ENCODE peak calls at places on chromosomes 11 and 22, in seven cellular contexts. V is H1; G is CD4-positive, alpha-beta T cell; M is lower lobe of right lung; D is A549; S is right atrium auricular region; C is brain microvascular endothelial cell. Y is an unnamed sample.

GRCh38 chr11:27718346-27718852 is 18.1 kb upstream of the BDNF start:
- DNase-seq in M (no peak), V (no peak), D (peak), G (no peak), S (no peak), C (peak), Y (no peak)

GRCh38 chr11:124198852-124199389 is 15.8 kb downstream of the OR10D3 start:
- DNase-seq in G (no peak), M (no peak), C (no peak), V (no peak), S (no peak), D (no peak), Y (no peak)

GRCh38 chr11:95549276-95549675 is 240.3 kb downstream of the FAM76B start:
- DNase-seq in M (no peak), S (no peak), G (no peak), D (no peak), C (no peak), V (no peak), Y (no peak)

GRCh38 chr11:66547662-66548009 is 933 bp downstream of the ACTN3 start:
- DNase-seq in C (no peak), D (no peak), V (no peak), M (no peak), G (no peak), S (no peak), Y (no peak)

GRCh38 chr22:39220450-39220849 is 24.3 kb downstream of the PDGFB start:
- DNase-seq in V (no peak), G (no peak), D (no peak), M (peak), C (no peak), S (no peak), Y (no peak)

GRCh38 chr11:1077417-1078119 is 2.9 kb downstream of the MUC2 start:
- DNase-seq in S (no peak), M (peak), D (no peak), V (no peak), C (no peak), G (no peak), Y (no peak)

GRCh38 chr11:23079382-23079813 is 219.1 kb upstream of the CCDC179 start:
- DNase-seq in D (no peak), G (no peak), V (no peak), C (peak), S (no peak), M (no peak), Y (no peak)

GRCh38 chr22:32996276-32996675 is 61.9 kb downstream of the SYN3 start:
- DNase-seq in M (no peak), G (no peak), D (no peak), V (no peak), S (peak), C (no peak), Y (no peak)

GRCh38 chr22:50575426-50575941 is 2.7 kb downstream of the CPT1B start:
- DNase-seq in S (no peak), V (no peak), G (no peak), M (no peak), C (no peak), D (no peak), Y (no peak)

GRCh38 chr11:115141715-115142114 is 362.5 kb downstream of the CADM1 start:
- DNase-seq in D (no peak), M (no peak), S (no peak), V (no peak), C (no peak), G (no peak), Y (no peak)

GRCh38 chr11:69392104-69392653 is 89.3 kb upstream of the LINC01488 start:
- DNase-seq in D (no peak), C (no peak), G (no peak), V (no peak), S (no peak), M (no peak), Y (no peak)

GRCh38 chr22:23683545-23683944 is 7.3 kb upstream of the RGL4 start:
- DNase-seq in S (no peak), G (no peak), M (no peak), V (no peak), D (no peak), C (no peak), Y (no peak)

GRCh38 chr22:19933328-19934241 is 8.0 kb upstream of the COMT start:
- DNase-seq in C (no peak), S (no peak), G (no peak), V (no peak), D (no peak), M (peak), Y (no peak)

GRCh38 chr11:133835258-133836075 is 9.8 kb downstream of the SPATA19 start:
- DNase-seq in S (no peak), V (peak), G (no peak), M (no peak), D (peak), C (peak), Y (peak)

GRCh38 chr11:117716652-117717440 is 80.2 kb downstream of the DSCAML1 start:
- DNase-seq in M (no peak), C (no peak), V (no peak), G (no peak), D (no peak), S (no peak), Y (no peak)

GRCh38 chr11:105368711-105369110 is 229.1 kb upstream of the CARD18 start:
- DNase-seq in G (no peak), V (no peak), D (no peak), C (no peak), S (no peak), M (no peak), Y (no peak)

GRCh38 chr11:109864161-109864661 is 229.0 kb upstream of the ZC3H12C start:
- DNase-seq in D (no peak), S (no peak), M (no peak), C (no peak), V (no peak), G (no peak), Y (no peak)

GRCh38 chr11:86486261-86487030 is 111.8 kb downstream of the CCDC81 start:
- DNase-seq in S (no peak), V (no peak), M (no peak), C (no peak), G (no peak), D (no peak), Y (no peak)

GRCh38 chr11:130827697-130828377 is 88.4 kb downstream of the SNX19 start:
- DNase-seq in G (no peak), S (peak), D (peak), C (peak), V (peak), M (no peak), Y (peak)

GRCh38 chr11:87355614-87356013 is 317.9 kb downstream of the TMEM135 start:
- DNase-seq in V (no peak), M (no peak), D (no peak), C (no peak), G (no peak), S (no peak), Y (no peak)

GRCh38 chr11:64930346-64930745 is 5.3 kb downstream of the GPHA2 start:
- DNase-seq in C (no peak), S (no peak), V (no peak), G (no peak), D (no peak), M (no peak), Y (no peak)

GRCh38 chr11:125904678-125905077 is 370 bp downstream of the DDX25 start:
- DNase-seq in G (no peak), S (no peak), V (no peak), C (no peak), M (no peak), D (no peak), Y (no peak)
- H3K27ac ChIP-seq in G (no peak), S (no peak), V (no peak), C (no peak), M (no peak), D (no peak), Y (no peak)

GRCh38 chr11:59259867-59260475 is 47.2 kb upstream of the MPEG1 start:
- DNase-seq in G (no peak), V (no peak), C (no peak), D (no peak), S (no peak), M (no peak), Y (no peak)
- H3K27ac ChIP-seq in G (no peak), V (no peak), C (no peak), D (no peak), S (no peak), M (no peak), Y (no peak)

DNA sequence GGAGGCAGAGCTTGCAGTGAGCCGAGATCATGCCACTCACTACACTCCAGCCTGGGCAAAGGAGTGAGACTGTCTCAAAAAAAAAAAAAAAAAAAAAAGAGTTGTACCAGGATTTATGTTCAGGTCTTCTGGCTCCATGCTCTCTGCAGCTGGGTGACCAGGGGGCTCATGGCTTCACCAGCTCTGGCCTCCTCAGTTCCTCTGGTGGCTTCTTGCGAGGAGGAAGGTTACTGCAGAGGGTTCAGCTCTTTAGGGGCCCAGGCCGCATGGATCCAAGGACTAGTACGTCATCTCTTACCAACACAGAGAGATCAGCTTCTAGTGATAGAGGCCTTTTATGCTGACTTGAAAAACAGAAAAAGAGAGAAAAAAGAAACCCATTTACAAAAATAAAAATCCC is 13.5 kb downstream of the ZBTB16 start:
- DNase-seq in G (no peak), V (no peak), C (no peak), D (no peak), S (no peak), M (no peak), Y (no peak)
- H3K27ac ChIP-seq in G (no peak), V (no peak), C (no peak), D (no peak), S (peak), M (no peak), Y (no peak)

GRCh38 chr22:42913874-42914510 is 56.9 kb upstream of the ARFGAP3 start:
- DNase-seq in V (no peak), C (no peak), M (no peak), S (no peak), G (no peak), D (no peak), Y (no peak)

GRCh38 chr22:42914511-42915076 is 57.5 kb upstream of the ARFGAP3 start:
- DNase-seq in M (no peak), C (no peak), S (no peak), V (no peak), D (no peak), G (no peak), Y (no peak)

GRCh38 chr22:42919199-42919598 is 62.1 kb upstream of the ARFGAP3 start:
- DNase-seq in S (no peak), V (no peak), C (no peak), G (no peak), D (peak), M (no peak), Y (no peak)

GRCh38 chr22:42918500-42918899 is 61.4 kb upstream of the ARFGAP3 start:
- DNase-seq in V (no peak), M (no peak), C (no peak), S (no peak), D (no peak), G (no peak), Y (no peak)

GRCh38 chr22:42915980-42916765 is 59.1 kb upstream of the ARFGAP3 start:
- DNase-seq in M (no peak), S (no peak), V (no peak), C (no peak), D (no peak), G (no peak), Y (no peak)
- H3K27ac ChIP-seq in M (no peak), S (no peak), V (peak), C (no peak), D (peak), G (no peak), Y (no peak)

GRCh38 chr11:61149624-61150615 is 11.3 kb downstream of the VPS37C start:
- DNase-seq in S (no peak), M (peak), D (no peak), C (no peak), G (no peak), V (no peak), Y (no peak)

GRCh38 chr11:61152816-61153592 is 8.2 kb downstream of the VPS37C start:
- DNase-seq in M (no peak), C (peak), V (no peak), G (no peak), D (no peak), S (no peak), Y (no peak)

GRCh38 chr11:61153593-61154090 is 7.6 kb downstream of the VPS37C start:
- DNase-seq in G (no peak), S (no peak), V (no peak), D (no peak), C (no peak), M (no peak), Y (no peak)

GRCh38 chr11:61151545-61152252 is 9.5 kb downstream of the VPS37C start:
- DNase-seq in C (no peak), G (no peak), M (no peak), S (no peak), D (no peak), V (no peak), Y (no peak)

GRCh38 chr11:61150656-61151544 is 10.3 kb downstream of the VPS37C start:
- DNase-seq in C (no peak), S (no peak), V (no peak), G (no peak), D (no peak), M (peak), Y (no peak)
- H3K27ac ChIP-seq in C (no peak), S (peak), V (no peak), G (no peak), D (no peak), M (no peak), Y (no peak)

DNA sequence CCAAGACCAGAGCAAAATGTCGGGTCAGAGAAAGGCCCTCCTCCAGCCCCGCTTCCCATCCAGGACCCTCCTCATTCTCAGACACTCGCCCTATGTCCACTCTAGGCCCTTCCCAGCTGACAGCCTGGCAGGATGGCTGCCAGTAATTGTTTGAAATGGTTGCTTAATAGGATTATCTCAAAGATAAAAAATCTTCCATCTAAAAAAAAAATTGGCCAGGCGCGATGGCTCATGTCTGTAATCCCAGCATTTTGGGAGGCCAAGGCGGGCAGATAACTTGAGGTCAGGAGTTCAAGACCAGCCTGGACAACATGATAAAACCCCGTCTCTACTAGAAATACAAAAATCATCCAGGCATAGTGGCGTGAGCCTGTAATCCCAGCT is 32.4 kb downstream of the SCGB1A1 start:
- DNase-seq in D (no peak), G (no peak), M (no peak), S (no peak), V (no peak), C (no peak), Y (no peak)
- H3K27ac ChIP-seq in D (no peak), G (no peak), M (no peak), S (no peak), V (no peak), C (no peak), Y (peak)

DNA sequence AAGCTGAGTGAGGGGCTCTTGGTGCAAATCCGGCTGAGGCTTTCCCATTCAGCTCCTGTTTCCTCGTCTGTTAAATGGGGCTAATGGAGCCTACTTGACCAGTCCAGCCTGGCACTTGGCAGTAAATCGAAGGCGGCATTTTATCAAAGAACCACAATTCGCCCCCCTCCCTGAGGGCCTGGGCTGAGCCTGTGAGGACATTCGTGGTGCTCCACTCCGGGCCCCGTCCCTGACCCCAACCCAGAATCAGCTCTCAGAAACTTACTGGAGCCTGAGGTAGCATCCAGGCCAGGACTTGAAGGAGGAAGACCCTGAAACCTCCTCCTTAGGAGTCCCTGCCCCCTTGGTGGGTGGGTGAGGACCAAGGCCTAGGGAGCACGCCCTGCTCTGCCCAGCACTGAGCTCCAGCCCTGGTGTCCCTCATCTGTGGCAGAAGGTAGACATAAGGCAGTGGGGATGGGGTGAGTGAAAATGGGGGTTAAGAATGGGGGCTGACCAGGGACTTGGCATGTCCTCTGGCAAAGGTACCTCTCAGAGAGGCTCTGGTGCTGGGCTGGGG is 2.1 kb upstream of the CASTOR1 start:
- DNase-seq in V (no peak), M (no peak), C (no peak), G (no peak), D (no peak), S (no peak), Y (no peak)
- H3K27ac ChIP-seq in V (no peak), M (peak), C (no peak), G (peak), D (peak), S (peak), Y (no peak)

GRCh38 chr22:30212996-30213441 is 33.5 kb downstream of the LIF start:
- DNase-seq in G (no peak), C (peak), M (peak), V (no peak), S (no peak), D (peak), Y (no peak)
- H3K27ac ChIP-seq in G (no peak), C (peak), M (peak), V (no peak), S (no peak), D (peak), Y (peak)

GRCh38 chr11:63845305-63845704 is 6.4 kb downstream of the MARK2 start:
- DNase-seq in C (peak), D (no peak), G (no peak), V (no peak), S (no peak), M (no peak), Y (no peak)
- H3K27ac ChIP-seq in C (no peak), D (peak), G (no peak), V (no peak), S (peak), M (no peak), Y (no peak)